ENCODE peak calls at places on chromosomes 3 and 15, in seven cellular contexts. B is amniotic epithelial cell, G is hypothalamus, C is astrocyte of the spinal cord, V is bronchial epithelial cell, L is nephron progenitor cell, J is mesendoderm. X is an unnamed sample.

GRCh38 chr3:138729279-138729678 is 105.4 kb downstream of the PIK3CB start:
- DNase-seq in B (no peak), G (no peak), C (no peak), V (no peak), L (no peak), J (peak), X (no peak)

GRCh38 chr3:13866406-13866965 is 13.4 kb downstream of the WNT7A start:
- DNase-seq in B (no peak), G (no peak), C (peak), V (no peak), L (no peak), J (no peak), X (no peak)

GRCh38 chr3:63032876-63033275 is 157.7 kb upstream of the CADPS start:
- DNase-seq in B (no peak), G (no peak), C (no peak), V (peak), L (no peak), J (no peak), X (no peak)

GRCh38 chr15:70327328-70328136 is 229.8 kb upstream of the TLE3 start:
- DNase-seq in B (peak), G (no peak), C (peak), V (peak), L (no peak), J (peak), X (no peak)

GRCh38 chr3:86234516-86235254 is 756.3 kb downstream of the VGLL3 start:
- DNase-seq in B (no peak), G (no peak), C (no peak), V (no peak), L (no peak), J (peak), X (no peak)

GRCh38 chr3:47001731-47002489 is 22.4 kb downstream of the NBEAL2 start:
- DNase-seq in B (no peak), G (no peak), C (no peak), V (no peak), L (no peak), J (no peak), X (no peak)

GRCh38 chr3:27565201-27565827 is 81.1 kb upstream of the SLC4A7 start:
- DNase-seq in B (no peak), G (no peak), C (no peak), V (no peak), L (no peak), J (no peak), X (no peak)

GRCh38 chr15:35505152-35505551 is 40.8 kb downstream of the DPH6 start:
- DNase-seq in B (no peak), G (no peak), C (no peak), V (no peak), L (no peak), J (no peak), X (no peak)

GRCh38 chr15:58952751-58953150 is 19.3 kb upstream of the SLTM start:
- DNase-seq in B (peak), G (no peak), C (peak), V (peak), L (no peak), J (no peak), X (no peak)

GRCh38 chr3:39165518-39165917 is 12.1 kb upstream of the CSRNP1 start:
- DNase-seq in B (no peak), G (no peak), C (no peak), V (no peak), L (no peak), J (no peak), X (no peak)

GRCh38 chr3:158770254-158771017 is 31.4 kb upstream of the MFSD1 start:
- DNase-seq in B (peak), G (no peak), C (peak), V (peak), L (no peak), J (peak), X (no peak)

GRCh38 chr3:25747033-25747432 is 36.2 kb downstream of the NGLY1 start:
- DNase-seq in B (peak), G (no peak), C (peak), V (peak), L (no peak), J (no peak), X (no peak)

GRCh38 chr3:194973366-194974000 is 287.8 kb downstream of the FAM43A start:
- DNase-seq in B (no peak), G (no peak), C (no peak), V (no peak), L (no peak), J (no peak), X (no peak)

GRCh38 chr15:84988909-84989644 is 7.4 kb downstream of the PDE8A start:
- DNase-seq in B (no peak), G (no peak), C (no peak), V (peak), L (no peak), J (no peak), X (no peak)

GRCh38 chr3:147846854-147847453 is 437.8 kb downstream of the ZIC1 start:
- DNase-seq in B (no peak), G (no peak), C (no peak), V (no peak), L (no peak), J (peak), X (no peak)

GRCh38 chr3:71581451-71581980 is 2.0 kb downstream of the FOXP1 start:
- DNase-seq in B (no peak), G (peak), C (peak), V (no peak), L (peak), J (peak), X (peak)

GRCh38 chr3:143596957-143597642 is 251.2 kb downstream of the SLC9A9 start:
- DNase-seq in B (no peak), G (no peak), C (no peak), V (peak), L (peak), J (peak), X (no peak)

GRCh38 chr3:19139863-19140262 is 8.4 kb upstream of the KCNH8 start:
- DNase-seq in B (no peak), G (no peak), C (no peak), V (no peak), L (no peak), J (no peak), X (no peak)

GRCh38 chr3:43995078-43995928 is 246.4 kb upstream of the TOPAZ1 start:
- DNase-seq in B (no peak), G (no peak), C (peak), V (peak), L (peak), J (peak), X (no peak)

GRCh38 chr15:85318048-85318731 is 62.2 kb upstream of the AKAP13 start:
- DNase-seq in B (peak), G (no peak), C (peak), V (peak), L (no peak), J (no peak), X (no peak)

GRCh38 chr15:98800437-98801233 is 152.3 kb downstream of the IGF1R start:
- DNase-seq in B (peak), G (peak), C (peak), V (peak), L (peak), J (peak), X (no peak)

GRCh38 chr3:169118666-169119370 is 544.7 kb downstream of the MECOM start:
- DNase-seq in B (peak), G (no peak), C (no peak), V (no peak), L (no peak), J (no peak), X (no peak)

GRCh38 chr3:150359381-150359780 is 48.7 kb upstream of the TSC22D2 start:
- DNase-seq in B (no peak), G (no peak), C (peak), V (peak), L (no peak), J (peak), X (no peak)

GRCh38 chr3:25831578-25831977 is 41.7 kb downstream of the OXSM start:
- DNase-seq in B (peak), G (no peak), C (peak), V (peak), L (no peak), J (peak), X (no peak)

GRCh38 chr3:122564155-122564912 is at the start of the genes DTX3L and PARP9:
- DNase-seq in B (peak), G (peak), C (peak), V (peak), L (peak), J (peak), X (peak)

GRCh38 chr3:96863129-96863740 is 48.8 kb downstream of the EPHA6 start:
- DNase-seq in B (peak), G (no peak), C (peak), V (peak), L (peak), J (peak), X (no peak)

GRCh38 chr3:72274511-72275295 is 489.8 kb upstream of the PROK2 start:
- DNase-seq in B (peak), G (no peak), C (peak), V (no peak), L (peak), J (peak), X (no peak)

GRCh38 chr3:113231827-113232253 is 20.5 kb downstream of the BOC start:
- DNase-seq in B (peak), G (no peak), C (peak), V (peak), L (no peak), J (peak), X (no peak)

GRCh38 chr15:86398986-86399677 is 319.5 kb downstream of the AGBL1 start:
- DNase-seq in B (no peak), G (no peak), C (no peak), V (no peak), L (no peak), J (no peak), X (no peak)

GRCh38 chr3:74663178-74663577 is 48.7 kb upstream of the CNTN3 start:
- DNase-seq in B (no peak), G (no peak), C (no peak), V (no peak), L (no peak), J (no peak), X (no peak)

GRCh38 chr3:179769411-179770247 is 116.8 kb downstream of the USP13 start:
- DNase-seq in B (no peak), G (no peak), C (no peak), V (no peak), L (no peak), J (no peak), X (no peak)

GRCh38 chr15:58910456-58910855 is 23.0 kb downstream of the SLTM start:
- DNase-seq in B (no peak), G (no peak), C (no peak), V (no peak), L (no peak), J (no peak), X (no peak)

GRCh38 chr3:160183375-160184076 is 41.7 kb upstream of the C3orf80 start:
- DNase-seq in B (peak), G (no peak), C (peak), V (peak), L (no peak), J (no peak), X (no peak)